ENCODE peak calls at places on chromosomes 7 and 10, in seven cellular contexts. F is left colon, Q is AG04450, R is left ventricle myocardium superior, M is Right ventricle myocardium superior, O is SK-N-SH, J is dermis blood vessel endothelial cell. L is an unnamed sample.

GRCh38 chr7:47420117-47420780 is 161.7 kb downstream of the TNS3 start:
- DNase-seq in O (no peak), F (no peak), J (no peak), Q (no peak), R (no peak), M (no peak), L (no peak)

GRCh38 chr7:29196971-29197370 is 2.4 kb downstream of the CHN2 start:
- DNase-seq in O (no peak), M (no peak), Q (no peak), R (no peak), F (no peak), J (no peak), L (no peak)

GRCh38 chr7:12709731-12710502 is 22.5 kb downstream of the ARL4A start:
- DNase-seq in R (no peak), J (no peak), M (no peak), F (no peak), O (no peak), Q (no peak), L (peak; percentile 83)

GRCh38 chr10:15704581-15704968 is 15.1 kb downstream of the ITGA8 start:
- DNase-seq in O (no peak), F (no peak), J (peak; percentile 43), M (no peak), Q (no peak), R (no peak), L (peak; percentile 68)

GRCh38 chr7:151456276-151456675 is 16.3 kb upstream of the CRYGN start:
- DNase-seq in J (no peak), Q (no peak), O (no peak), F (no peak), R (no peak), M (no peak), L (no peak)

GRCh38 chr10:119341236-119342016 is 134.1 kb downstream of the GRK5 start:
- DNase-seq in F (no peak), Q (no peak), R (peak; percentile 63), M (no peak), O (no peak), J (peak; percentile 52), L (no peak)

GRCh38 chr10:11730779-11731178 is 11.4 kb upstream of the ECHDC3 start:
- DNase-seq in O (no peak), M (no peak), R (no peak), Q (no peak), J (no peak), F (no peak), L (no peak)

GRCh38 chr7:44213872-44214595 is 13.3 kb downstream of the YKT6 start:
- DNase-seq in M (peak; percentile 27), R (no peak), O (peak; percentile 84), Q (no peak), F (no peak), J (peak; percentile 66), L (peak; percentile 30)

GRCh38 chr7:40782836-40783235 is 648.0 kb downstream of the SUGCT start:
- DNase-seq in R (no peak), O (no peak), J (no peak), M (no peak), Q (no peak), F (no peak), L (no peak)